ENCODE peak calls at places on chromosomes 1 and 21, in ten cellular contexts. F is activated T-cell treated with anti-CD3 and anti-CD28 coated beads, Interleukin-2, amount 50 U/mL, for 72 hours; M is HepG2; O is T-helper 17 cell; U is IMR-90; D is activated T-helper 17 cell treated with anti-CD3 and anti-CD28 coated beads, Interleukin-2, amount 50 U/mL, for 72 hours; Q is sciatic nerve; V is left cardiac atrium; I is B cell; E is lung. K is an unnamed sample.

GRCh38 chr1:67952071-67952470 is 98.4 kb downstream of the DIRAS3 start:
- ATAC-seq in V (peak), U (no peak), E (no peak), F (no peak), Q (no peak), O (no peak), D (no peak), M (no peak), I (no peak), K (no peak)

GRCh38 chr1:58628987-58629598 is 52.0 kb upstream of the TACSTD2 start:
- ATAC-seq in U (peak), F (no peak), I (no peak), V (no peak), E (peak), M (no peak), D (no peak), O (no peak), Q (no peak), K (no peak)

GRCh38 chr1:226964611-226965486 is 24.8 kb downstream of the COQ8A start:
- ATAC-seq in D (no peak), O (no peak), Q (no peak), U (no peak), E (no peak), V (no peak), M (peak), F (no peak), I (no peak), K (no peak)

GRCh38 chr1:94094466-94095111 is 26.4 kb downstream of the ABCA4 start:
- ATAC-seq in U (peak), I (no peak), E (peak), Q (peak), D (no peak), V (peak), O (no peak), F (no peak), M (no peak), K (peak)

GRCh38 chr1:167878372-167879160 is 35.4 kb downstream of the ADCY10 start:
- ATAC-seq in I (no peak), F (no peak), O (no peak), M (peak), E (no peak), Q (no peak), D (no peak), U (no peak), V (no peak), K (no peak)

GRCh38 chr1:46342084-46342656 is 1.6 kb downstream of the NSUN4 start:
- ATAC-seq in Q (no peak), U (no peak), M (no peak), E (no peak), I (peak), D (no peak), V (no peak), F (no peak), O (no peak), K (no peak)

GRCh38 chr1:21244986-21245687 is 45.1 kb downstream of the ECE1 start:
- ATAC-seq in Q (no peak), M (peak), D (peak), E (no peak), F (peak), V (no peak), I (no peak), O (no peak), U (peak), K (no peak)

GRCh38 chr1:55061706-55062321 is 22.5 kb downstream of the PCSK9 start:
- ATAC-seq in U (no peak), E (no peak), M (no peak), V (no peak), Q (no peak), O (no peak), F (no peak), I (no peak), D (no peak), K (peak)

GRCh38 chr1:91057784-91058183 is 35.9 kb upstream of the ZNF644 start:
- ATAC-seq in U (no peak), O (no peak), E (no peak), F (no peak), D (no peak), I (peak), M (no peak), Q (no peak), V (no peak), K (no peak)

GRCh38 chr1:211589782-211590721 is 11.1 kb upstream of the SLC30A1 start:
- ATAC-seq in D (no peak), Q (peak), V (peak), M (peak), E (peak), F (no peak), I (no peak), O (no peak), U (no peak), K (peak)

GRCh38 chr1:1400576-1401456 is 1.7 kb upstream of the CCNL2 start:
- ATAC-seq in V (no peak), D (no peak), U (no peak), F (no peak), M (peak), E (no peak), I (no peak), Q (no peak), O (no peak), K (no peak)

GRCh38 chr1:211334986-211335385 is 8.4 kb downstream of the TRAF5 start:
- ATAC-seq in V (no peak), F (peak), U (no peak), Q (no peak), D (peak), I (no peak), O (peak), E (no peak), M (no peak), K (no peak)

GRCh38 chr21:42658320-42659105 is 5.1 kb downstream of the PDE9A start:
- ATAC-seq in V (no peak), O (no peak), E (no peak), F (no peak), M (no peak), I (no peak), U (no peak), D (no peak), Q (no peak), K (no peak)

GRCh38 chr1:231272173-231272572 is 31.2 kb downstream of the GNPAT start:
- ATAC-seq in Q (no peak), O (no peak), F (peak), D (peak), U (no peak), E (no peak), V (no peak), M (no peak), I (no peak), K (no peak)

GRCh38 chr1:32786856-32787255 is 30.3 kb downstream of the YARS1 start:
- ATAC-seq in F (no peak), I (no peak), Q (peak), D (peak), U (no peak), M (no peak), O (no peak), V (no peak), E (no peak), K (no peak)

GRCh38 chr1:240117202-240117769 is 25.6 kb downstream of the FMN2 start:
- ATAC-seq in O (no peak), U (no peak), I (no peak), F (no peak), D (no peak), V (no peak), M (no peak), E (no peak), Q (no peak), K (no peak)

GRCh38 chr1:51679435-51679834 is 62.5 kb downstream of the OSBPL9 start:
- ATAC-seq in Q (peak), I (no peak), E (no peak), U (no peak), V (no peak), O (no peak), F (peak), M (no peak), D (peak), K (no peak)

GRCh38 chr1:23743287-23744052 is at the start of gene ELOA:
- ATAC-seq in E (peak), I (peak), Q (peak), V (peak), D (peak), O (peak), F (peak), U (peak), M (peak), K (peak)

GRCh38 chr1:25544819-25545218 is 1.4 kb downstream of the LDLRAP1 start:
- ATAC-seq in M (peak), U (no peak), I (no peak), O (no peak), E (no peak), D (no peak), F (no peak), V (peak), Q (peak), K (no peak)

GRCh38 chr1:97636941-97637340 is 283.9 kb downstream of the DPYD start:
- ATAC-seq in U (no peak), O (no peak), M (no peak), Q (no peak), V (no peak), D (no peak), E (no peak), I (no peak), F (no peak), K (no peak)

GRCh38 chr1:46137901-46138300 is 5.5 kb upstream of the PIK3R3 start:
- ATAC-seq in M (no peak), V (no peak), D (no peak), F (no peak), U (peak), O (no peak), Q (no peak), E (no peak), I (no peak), K (no peak)

GRCh38 chr1:183125279-183125999 is 60.6 kb upstream of the LAMC2 start:
- ATAC-seq in U (no peak), D (no peak), F (no peak), Q (no peak), V (no peak), O (no peak), E (no peak), I (no peak), M (no peak), K (no peak)

GRCh38 chr21:44521928-44522752 is 17.9 kb downstream of the KRTAP10-1 start:
- ATAC-seq in F (no peak), M (peak), E (no peak), Q (no peak), V (no peak), D (no peak), I (no peak), U (no peak), O (no peak), K (no peak)

GRCh38 chr1:233105225-233105624 is 154.8 kb downstream of the NTPCR start:
- ATAC-seq in V (no peak), Q (no peak), M (no peak), I (no peak), D (no peak), U (peak), F (no peak), E (no peak), O (no peak), K (no peak)

GRCh38 chr1:21875621-21876063 is 61.5 kb downstream of the HSPG2 start:
- ATAC-seq in D (no peak), M (no peak), Q (no peak), V (no peak), E (no peak), O (no peak), I (no peak), F (no peak), U (no peak), K (no peak)

GRCh38 chr1:57204942-57205787 is 218.7 kb downstream of the DAB1 start:
- ATAC-seq in D (peak), E (no peak), V (no peak), I (no peak), O (no peak), F (peak), U (no peak), Q (no peak), M (no peak), K (no peak)

GRCh38 chr1:9494936-9495758 is 44.1 kb upstream of the SLC25A33 start:
- ATAC-seq in E (no peak), D (peak), U (peak), I (peak), O (peak), M (peak), Q (peak), F (peak), V (peak), K (peak)

GRCh38 chr1:199123615-199124014 is 484.8 kb downstream of the PTPRC start:
- ATAC-seq in O (no peak), M (no peak), I (no peak), V (no peak), D (peak), U (peak), F (no peak), E (no peak), Q (no peak), K (no peak)

GRCh38 chr21:38777521-38777920 is 28.2 kb upstream of the ETS2 start:
- ATAC-seq in F (no peak), O (no peak), E (no peak), U (no peak), D (peak), Q (no peak), V (no peak), I (peak), M (no peak), K (no peak)

GRCh38 chr1:246166841-246167240 is 340.2 kb downstream of the SMYD3 start:
- ATAC-seq in D (no peak), M (no peak), V (no peak), F (no peak), O (no peak), E (no peak), I (no peak), Q (no peak), U (no peak), K (no peak)

GRCh38 chr1:168709896-168710305 is 19.1 kb downstream of the DPT start:
- ATAC-seq in F (no peak), M (no peak), Q (no peak), I (no peak), O (no peak), E (no peak), D (peak), V (no peak), U (no peak), K (no peak)

K was measured in gastroesophageal sphincter.